ENCODE peak calls at places on chromosomes 16 and 17, in six cellular contexts. J is mammary epithelial cell, M is Kasumi-1, N is transverse colon, I is astrocyte, U is T-cell. R is an unnamed sample.

GRCh38 chr17:56881685-56882295 is 32.1 kb downstream of the TRIM25 start:
- DNase-seq in J (no peak), M (no peak), N (no peak), I (no peak), U (no peak), R (no peak)

GRCh38 chr16:56530872-56531271 is 11.0 kb upstream of the BBS2 start:
- DNase-seq in J (no peak), M (no peak), N (no peak), I (peak), U (no peak), R (no peak)

GRCh38 chr17:75503976-75504346 is 11.4 kb downstream of the CASKIN2 start:
- DNase-seq in J (no peak), M (no peak), N (no peak), I (no peak), U (no peak), R (no peak)

GRCh38 chr17:258045-258734 is 76.7 kb upstream of the DOC2B start:
- DNase-seq in J (no peak), M (no peak), N (no peak), I (no peak), U (no peak), R (no peak)

GRCh38 chr17:60421273-60422161 is 772 bp upstream of the CHCT1 start:
- DNase-seq in J (peak), M (peak), N (peak), I (peak), U (peak), R (peak)

GRCh38 chr17:32302860-32303649 is 37.4 kb downstream of the RHBDL3 start:
- DNase-seq in J (no peak), M (no peak), N (no peak), I (no peak), U (no peak), R (no peak)

GRCh38 chr17:2828396-2829038 is 32.3 kb downstream of the RAP1GAP2 start:
- DNase-seq in J (peak), M (no peak), N (peak), I (no peak), U (peak), R (peak)

GRCh38 chr16:76176616-76177015 is 100.6 kb upstream of the CNTNAP4 start:
- DNase-seq in J (no peak), M (no peak), N (no peak), I (no peak), U (no peak), R (no peak)

GRCh38 chr17:44155488-44155887 is 13.8 kb downstream of the HROB start:
- DNase-seq in J (no peak), M (no peak), N (no peak), I (no peak), U (no peak), R (no peak)

GRCh38 chr17:58391302-58391984 is 25.9 kb downstream of the RNF43 start:
- DNase-seq in J (peak), M (no peak), N (peak), I (peak), U (no peak), R (no peak)

GRCh38 chr17:48351916-48352332 is 78.1 kb downstream of the SKAP1 start:
- DNase-seq in J (peak), M (peak), N (no peak), I (peak), U (no peak), R (peak)

GRCh38 chr17:80453126-80453979 is 23.1 kb downstream of the NPTX1 start:
- DNase-seq in J (no peak), M (no peak), N (no peak), I (no peak), U (no peak), R (no peak)

GRCh38 chr17:44360826-44361225 is 2.8 kb downstream of the FAM171A2 start:
- DNase-seq in J (no peak), M (no peak), N (no peak), I (no peak), U (no peak), R (peak)

GRCh38 chr17:65698381-65699061 is 137.1 kb upstream of the AXIN2 start:
- DNase-seq in J (no peak), M (no peak), N (no peak), I (peak), U (no peak), R (peak)

GRCh38 chr17:83037084-83037950 is 42.1 kb upstream of the METRNL start:
- DNase-seq in J (no peak), M (no peak), N (no peak), I (no peak), U (no peak), R (no peak)

GRCh38 chr17:73623247-73623646 is 21.0 kb downstream of the SDK2 start:
- DNase-seq in J (no peak), M (no peak), N (no peak), I (no peak), U (no peak), R (no peak)